ENCODE peak calls at places on chromosomes 16 and 17, in six cellular contexts. One of them, this sample, is unnamed.

GRCh38 chr17:53141731-53142130 is 681.0 kb upstream of the KIF2B start:
- DNase-seq in tibial artery: no peak
- DNase-seq in ascending aorta: no peak
- DNase-seq in naive thymus-derived CD4-positive, alpha-beta T cell: no peak
- DNase-seq in tibial nerve: no peak
- DNase-seq in lung: no peak
- DNase-seq in this sample: no peak

GRCh38 chr17:78864117-78864516 is 23.5 kb upstream of the USP36 start:
- DNase-seq in naive thymus-derived CD4-positive, alpha-beta T cell: no peak
- DNase-seq in tibial nerve: no peak
- DNase-seq in lung: no peak
- DNase-seq in tibial artery: no peak
- DNase-seq in ascending aorta: no peak
- DNase-seq in this sample: no peak

GRCh38 chr17:44970136-44970737 is 2.1 kb upstream of the C1QL1 start:
- DNase-seq in tibial nerve: no peak
- DNase-seq in tibial artery: peak
- DNase-seq in naive thymus-derived CD4-positive, alpha-beta T cell: peak
- DNase-seq in ascending aorta: no peak
- DNase-seq in lung: no peak
- DNase-seq in this sample: no peak

GRCh38 chr16:88403794-88404581 is 21.2 kb downstream of the ZNF469 start:
- DNase-seq in naive thymus-derived CD4-positive, alpha-beta T cell: no peak
- DNase-seq in lung: no peak
- DNase-seq in tibial artery: no peak
- DNase-seq in tibial nerve: no peak
- DNase-seq in ascending aorta: no peak
- DNase-seq in this sample: no peak

GRCh38 chr17:48113201-48113676 is 5.7 kb downstream of the SNX11 start:
- DNase-seq in ascending aorta: no peak
- DNase-seq in naive thymus-derived CD4-positive, alpha-beta T cell: peak
- DNase-seq in tibial nerve: no peak
- DNase-seq in tibial artery: no peak
- DNase-seq in lung: no peak
- DNase-seq in this sample: no peak

GRCh38 chr16:2009791-2010510 is at the start of gene ZNF598:
- DNase-seq in ascending aorta: peak
- DNase-seq in tibial nerve: peak
- DNase-seq in lung: peak
- DNase-seq in tibial artery: peak
- DNase-seq in naive thymus-derived CD4-positive, alpha-beta T cell: peak
- DNase-seq in this sample: no peak

GRCh38 chr17:8041249-8041928 is 2.5 kb downstream of the ALOX15B start:
- DNase-seq in ascending aorta: no peak
- DNase-seq in tibial artery: peak
- DNase-seq in naive thymus-derived CD4-positive, alpha-beta T cell: no peak
- DNase-seq in lung: no peak
- DNase-seq in tibial nerve: no peak
- DNase-seq in this sample: no peak

GRCh38 chr17:66547170-66547865 is 244.9 kb downstream of the PRKCA start:
- DNase-seq in ascending aorta: no peak
- DNase-seq in tibial artery: no peak
- DNase-seq in lung: no peak
- DNase-seq in tibial nerve: no peak
- DNase-seq in naive thymus-derived CD4-positive, alpha-beta T cell: no peak
- DNase-seq in this sample: no peak

GRCh38 chr16:4847774-4848587 is 700 bp downstream of the UBN1 start:
- DNase-seq in tibial artery: peak
- DNase-seq in tibial nerve: no peak
- DNase-seq in naive thymus-derived CD4-positive, alpha-beta T cell: no peak
- DNase-seq in lung: peak
- DNase-seq in ascending aorta: peak
- DNase-seq in this sample: no peak

GRCh38 chr17:39194089-39194984 is 3.1 kb downstream of the CACNB1 start:
- DNase-seq in lung: peak
- DNase-seq in tibial artery: peak
- DNase-seq in tibial nerve: no peak
- DNase-seq in ascending aorta: peak
- DNase-seq in naive thymus-derived CD4-positive, alpha-beta T cell: no peak
- DNase-seq in this sample: no peak

GRCh38 chr16:66649636-66650205 is 45.2 kb downstream of the CMTM3 start:
- DNase-seq in lung: no peak
- DNase-seq in ascending aorta: no peak
- DNase-seq in tibial nerve: no peak
- DNase-seq in tibial artery: no peak
- DNase-seq in naive thymus-derived CD4-positive, alpha-beta T cell: no peak
- DNase-seq in this sample: no peak

GRCh38 chr16:54178491-54178976 is 108.1 kb downstream of the IRX3 start:
- DNase-seq in lung: no peak
- DNase-seq in tibial artery: no peak
- DNase-seq in tibial nerve: no peak
- DNase-seq in ascending aorta: no peak
- DNase-seq in naive thymus-derived CD4-positive, alpha-beta T cell: no peak
- DNase-seq in this sample: no peak

GRCh38 chr16:12166271-12166670 is 189.7 kb downstream of the SNX29 start:
- DNase-seq in tibial nerve: no peak
- DNase-seq in tibial artery: no peak
- DNase-seq in naive thymus-derived CD4-positive, alpha-beta T cell: no peak
- DNase-seq in lung: no peak
- DNase-seq in ascending aorta: no peak
- DNase-seq in this sample: no peak

GRCh38 chr17:39177256-39177655 is 11.3 kb upstream of the ARL5C start:
- DNase-seq in lung: no peak
- DNase-seq in tibial nerve: no peak
- DNase-seq in naive thymus-derived CD4-positive, alpha-beta T cell: no peak
- DNase-seq in tibial artery: no peak
- DNase-seq in ascending aorta: no peak
- DNase-seq in this sample: no peak

GRCh38 chr16:1035066-1035415 is 37.5 kb upstream of the SSTR5 start:
- DNase-seq in tibial artery: no peak
- DNase-seq in ascending aorta: no peak
- DNase-seq in tibial nerve: no peak
- DNase-seq in naive thymus-derived CD4-positive, alpha-beta T cell: no peak
- DNase-seq in lung: no peak
- DNase-seq in this sample: no peak

GRCh38 chr17:68511671-68512246 is 471 bp upstream of the PRKAR1A start:
- DNase-seq in ascending aorta: peak
- DNase-seq in tibial nerve: peak
- DNase-seq in naive thymus-derived CD4-positive, alpha-beta T cell: no peak
- DNase-seq in lung: peak
- DNase-seq in tibial artery: peak
- DNase-seq in this sample: peak

GRCh38 chr17:82077617-82078358 is 12.2 kb upstream of the DUS1L start:
- DNase-seq in ascending aorta: no peak
- DNase-seq in tibial artery: no peak
- DNase-seq in lung: no peak
- DNase-seq in tibial nerve: peak
- DNase-seq in naive thymus-derived CD4-positive, alpha-beta T cell: no peak
- DNase-seq in this sample: no peak

GRCh38 chr17:82080789-82081464 is 15.3 kb upstream of the DUS1L start:
- DNase-seq in tibial artery: no peak
- DNase-seq in tibial nerve: no peak
- DNase-seq in lung: no peak
- DNase-seq in ascending aorta: no peak
- DNase-seq in naive thymus-derived CD4-positive, alpha-beta T cell: no peak
- DNase-seq in this sample: no peak

GRCh38 chr17:82078433-82078832 is 12.8 kb upstream of the DUS1L start:
- DNase-seq in naive thymus-derived CD4-positive, alpha-beta T cell: no peak
- DNase-seq in tibial nerve: no peak
- DNase-seq in ascending aorta: no peak
- DNase-seq in tibial artery: no peak
- DNase-seq in lung: no peak
- DNase-seq in this sample: no peak

GRCh38 chr17:82080048-82080788 is 14.6 kb upstream of the DUS1L start:
- DNase-seq in lung: no peak
- DNase-seq in ascending aorta: no peak
- DNase-seq in tibial artery: no peak
- DNase-seq in tibial nerve: no peak
- DNase-seq in naive thymus-derived CD4-positive, alpha-beta T cell: no peak
- DNase-seq in this sample: no peak

GRCh38 chr17:82079001-82079677 is 13.5 kb upstream of the DUS1L start:
- DNase-seq in tibial artery: no peak
- DNase-seq in naive thymus-derived CD4-positive, alpha-beta T cell: no peak
- DNase-seq in ascending aorta: no peak
- DNase-seq in tibial nerve: no peak
- DNase-seq in lung: no peak
- DNase-seq in this sample: no peak
- H3K27ac ChIP-seq in tibial artery: no peak
- H3K27ac ChIP-seq in naive thymus-derived CD4-positive, alpha-beta T cell: no peak
- H3K27ac ChIP-seq in ascending aorta: no peak
- H3K27ac ChIP-seq in tibial nerve: no peak
- H3K27ac ChIP-seq in lung: no peak
- H3K27ac ChIP-seq in this sample: no peak

DNA sequence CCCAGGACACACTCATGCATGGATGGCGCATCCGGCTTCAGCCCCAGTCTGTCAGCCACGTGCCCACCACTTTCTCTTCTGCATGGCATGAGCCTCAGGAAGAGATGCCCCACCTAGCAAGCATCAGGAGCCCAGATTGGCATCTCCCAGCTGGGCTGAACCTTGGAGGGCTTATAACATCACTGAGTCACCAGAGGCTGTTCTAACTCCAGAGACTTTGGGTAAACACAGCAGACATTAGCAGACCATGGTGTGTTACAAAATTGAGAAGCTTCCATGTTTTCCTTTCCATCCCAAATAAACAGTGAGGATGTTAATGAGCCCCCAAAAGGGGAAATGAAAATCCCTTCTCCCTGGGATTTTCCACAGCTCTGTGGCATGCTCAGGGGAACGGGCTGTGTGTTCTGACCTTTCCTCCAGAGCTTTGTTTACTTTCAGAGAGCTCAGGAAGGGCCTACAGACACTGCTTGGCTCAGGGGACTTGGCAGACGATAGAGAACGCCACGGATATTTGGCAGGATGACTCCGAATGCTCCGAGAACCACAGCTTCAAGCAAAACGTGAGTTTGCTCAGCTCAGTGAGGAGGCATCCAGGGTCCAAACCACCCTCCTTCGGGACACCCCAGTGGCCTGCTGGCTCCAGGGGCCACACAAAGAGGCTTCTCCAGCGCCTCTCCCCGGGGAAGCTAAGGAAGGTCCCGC is 16.5 kb downstream of the GLP2R start:
- DNase-seq in naive thymus-derived CD4-positive, alpha-beta T cell: no peak
- DNase-seq in tibial artery: peak
- DNase-seq in lung: no peak
- DNase-seq in tibial nerve: peak
- DNase-seq in ascending aorta: peak
- DNase-seq in this sample: peak
- H3K27ac ChIP-seq in naive thymus-derived CD4-positive, alpha-beta T cell: no peak
- H3K27ac ChIP-seq in tibial artery: peak
- H3K27ac ChIP-seq in lung: no peak
- H3K27ac ChIP-seq in tibial nerve: no peak
- H3K27ac ChIP-seq in ascending aorta: peak
- H3K27ac ChIP-seq in this sample: peak

GRCh38 chr16:14356064-14356463 is 274.0 kb downstream of the PARN start:
- DNase-seq in naive thymus-derived CD4-positive, alpha-beta T cell: no peak
- DNase-seq in ascending aorta: no peak
- DNase-seq in lung: no peak
- DNase-seq in tibial artery: no peak
- DNase-seq in tibial nerve: no peak
- DNase-seq in this sample: no peak
- H3K27ac ChIP-seq in naive thymus-derived CD4-positive, alpha-beta T cell: no peak
- H3K27ac ChIP-seq in ascending aorta: no peak
- H3K27ac ChIP-seq in lung: no peak
- H3K27ac ChIP-seq in tibial artery: no peak
- H3K27ac ChIP-seq in tibial nerve: no peak
- H3K27ac ChIP-seq in this sample: no peak

GRCh38 chr17:16444258-16444886 is 29.0 kb downstream of the TRPV2 start:
- DNase-seq in lung: no peak
- DNase-seq in naive thymus-derived CD4-positive, alpha-beta T cell: no peak
- DNase-seq in tibial artery: no peak
- DNase-seq in tibial nerve: no peak
- DNase-seq in ascending aorta: no peak
- DNase-seq in this sample: no peak
- H3K27ac ChIP-seq in lung: no peak
- H3K27ac ChIP-seq in naive thymus-derived CD4-positive, alpha-beta T cell: no peak
- H3K27ac ChIP-seq in tibial artery: no peak
- H3K27ac ChIP-seq in tibial nerve: no peak
- H3K27ac ChIP-seq in ascending aorta: no peak
- H3K27ac ChIP-seq in this sample: no peak

GRCh38 chr16:62450291-62450690 is 414.1 kb upstream of the CDH8 start:
- DNase-seq in tibial nerve: no peak
- DNase-seq in naive thymus-derived CD4-positive, alpha-beta T cell: no peak
- DNase-seq in lung: no peak
- DNase-seq in ascending aorta: no peak
- DNase-seq in tibial artery: no peak
- DNase-seq in this sample: no peak

GRCh38 chr16:62445909-62446308 is 409.7 kb upstream of the CDH8 start:
- DNase-seq in ascending aorta: no peak
- DNase-seq in tibial artery: no peak
- DNase-seq in lung: no peak
- DNase-seq in naive thymus-derived CD4-positive, alpha-beta T cell: no peak
- DNase-seq in tibial nerve: no peak
- DNase-seq in this sample: no peak
- H3K27ac ChIP-seq in ascending aorta: no peak
- H3K27ac ChIP-seq in tibial artery: no peak
- H3K27ac ChIP-seq in lung: no peak
- H3K27ac ChIP-seq in naive thymus-derived CD4-positive, alpha-beta T cell: no peak
- H3K27ac ChIP-seq in tibial nerve: no peak
- H3K27ac ChIP-seq in this sample: no peak

GRCh38 chr17:50255766-50256480 is 18.3 kb upstream of the TMEM92 start:
- DNase-seq in lung: no peak
- DNase-seq in ascending aorta: no peak
- DNase-seq in naive thymus-derived CD4-positive, alpha-beta T cell: no peak
- DNase-seq in tibial artery: no peak
- DNase-seq in tibial nerve: no peak
- DNase-seq in this sample: peak

GRCh38 chr17:50258647-50259483 is 15.4 kb upstream of the TMEM92 start:
- DNase-seq in naive thymus-derived CD4-positive, alpha-beta T cell: no peak
- DNase-seq in tibial nerve: no peak
- DNase-seq in ascending aorta: peak
- DNase-seq in tibial artery: peak
- DNase-seq in lung: no peak
- DNase-seq in this sample: peak

GRCh38 chr17:50257574-50258224 is 16.6 kb upstream of the TMEM92 start:
- DNase-seq in ascending aorta: peak
- DNase-seq in naive thymus-derived CD4-positive, alpha-beta T cell: no peak
- DNase-seq in tibial artery: peak
- DNase-seq in lung: no peak
- DNase-seq in tibial nerve: no peak
- DNase-seq in this sample: peak

GRCh38 chr17:50259484-50260324 is 14.6 kb upstream of the TMEM92 start:
- DNase-seq in naive thymus-derived CD4-positive, alpha-beta T cell: no peak
- DNase-seq in ascending aorta: peak
- DNase-seq in lung: no peak
- DNase-seq in tibial nerve: no peak
- DNase-seq in tibial artery: peak
- DNase-seq in this sample: no peak

GRCh38 chr17:50256826-50257573 is 17.3 kb upstream of the TMEM92 start:
- DNase-seq in ascending aorta: peak
- DNase-seq in naive thymus-derived CD4-positive, alpha-beta T cell: no peak
- DNase-seq in tibial artery: no peak
- DNase-seq in lung: no peak
- DNase-seq in tibial nerve: no peak
- DNase-seq in this sample: no peak
- H3K27ac ChIP-seq in ascending aorta: peak
- H3K27ac ChIP-seq in naive thymus-derived CD4-positive, alpha-beta T cell: no peak
- H3K27ac ChIP-seq in tibial artery: peak
- H3K27ac ChIP-seq in lung: no peak
- H3K27ac ChIP-seq in tibial nerve: peak
- H3K27ac ChIP-seq in this sample: peak

This sample was measured in vagina.